ENCODE peak calls at places on chromosomes 4 and X, in eight cellular contexts. K, A, E, V, L, P, C and S are unnamed samples.

GRCh38 chr4:17280266-17280665 is 231.6 kb downstream of the QDPR start:
- DNase-seq in K (peak), A (no peak), E (no peak), V (no peak), L (no peak), P (no peak), C (no peak), S (no peak)

GRCh38 chrX:134821370-134821769 is 163.1 kb upstream of the PLAC1 start:
- DNase-seq in K (peak), A (peak), E (no peak), V (no peak), L (peak), P (no peak), C (no peak), S (no peak)

GRCh38 chr4:108473163-108473720 is 147.1 kb upstream of the RPL34 start:
- DNase-seq in K (no peak), A (no peak), E (no peak), V (no peak), L (peak), P (no peak), C (no peak), S (no peak)

GRCh38 chrX:21946925-21947641 is 6.6 kb downstream of the SMS start:
- DNase-seq in K (peak), A (no peak), E (peak), V (peak), L (no peak), P (no peak), C (no peak), S (no peak)

GRCh38 chr4:76801621-76802545 is 96.1 kb downstream of the SOWAHB start:
- DNase-seq in K (peak), A (no peak), E (no peak), V (peak), L (peak), P (no peak), C (no peak), S (peak)

GRCh38 chrX:103376979-103377324 is 614 bp downstream of the BEX3 start:
- DNase-seq in K (peak), A (no peak), E (no peak), V (peak), L (peak), P (no peak), C (no peak), S (peak)

GRCh38 chrX:5857232-5857631 is 371.4 kb downstream of the NLGN4X start:
- DNase-seq in K (no peak), A (no peak), E (no peak), V (no peak), L (no peak), P (no peak), C (no peak), S (no peak)

GRCh38 chr4:77418333-77418732 is 187.3 kb upstream of the CXCL13 start:
- DNase-seq in K (peak), A (no peak), E (no peak), V (no peak), L (no peak), P (no peak), C (no peak), S (peak)

GRCh38 chrX:111376897-111377601 is 34.9 kb downstream of the DCX start:
- DNase-seq in K (peak), A (no peak), E (no peak), V (peak), L (no peak), P (no peak), C (no peak), S (peak)

GRCh38 chrX:102846544-102847236 is 90.4 kb upstream of the RAB40AL start:
- DNase-seq in K (no peak), A (no peak), E (no peak), V (no peak), L (peak), P (no peak), C (no peak), S (no peak)

GRCh38 chr4:5218376-5219069 is 167.2 kb downstream of the STK32B start:
- DNase-seq in K (peak), A (no peak), E (no peak), V (no peak), L (no peak), P (no peak), C (no peak), S (no peak)

GRCh38 chrX:111445485-111445884 is 33.5 kb upstream of the DCX start:
- DNase-seq in K (peak), A (peak), E (no peak), V (peak), L (peak), P (no peak), C (no peak), S (peak)

GRCh38 chrX:19883878-19884277 is 3.5 kb downstream of the SH3KBP1 start:
- DNase-seq in K (no peak), A (peak), E (peak), V (no peak), L (no peak), P (no peak), C (no peak), S (no peak)

GRCh38 chr4:52966781-52967180 is 104.7 kb downstream of the RASL11B start:
- DNase-seq in K (no peak), A (no peak), E (no peak), V (no peak), L (no peak), P (no peak), C (no peak), S (no peak)

GRCh38 chr4:38920186-38920585 is 52.6 kb downstream of the FAM114A1 start:
- DNase-seq in K (no peak), A (no peak), E (no peak), V (no peak), L (no peak), P (no peak), C (no peak), S (no peak)

GRCh38 chrX:119583431-119584059 is 9.2 kb downstream of the UBE2A start:
- DNase-seq in K (no peak), A (peak), E (no peak), V (no peak), L (no peak), P (no peak), C (no peak), S (no peak)

GRCh38 chr4:164139291-164139690 is 614.6 kb upstream of the SMIM31 start:
- DNase-seq in K (no peak), A (no peak), E (no peak), V (no peak), L (no peak), P (no peak), C (no peak), S (no peak)

GRCh38 chr4:148259841-148260240 is 182.4 kb downstream of the NR3C2 start:
- DNase-seq in K (no peak), A (no peak), E (no peak), V (no peak), L (no peak), P (no peak), C (no peak), S (no peak)

GRCh38 chr4:85028910-85029309 is 62.4 kb upstream of the WDFY3 start:
- DNase-seq in K (no peak), A (no peak), E (no peak), V (no peak), L (peak), P (no peak), C (no peak), S (peak)

GRCh38 chrX:68719904-68720614 is 72.6 kb downstream of the STARD8 start:
- DNase-seq in K (peak), A (peak), E (no peak), V (peak), L (peak), P (no peak), C (no peak), S (no peak)

GRCh38 chrX:80354966-80355465 is 65.2 kb upstream of the TENT5D start:
- DNase-seq in K (no peak), A (no peak), E (no peak), V (no peak), L (no peak), P (no peak), C (no peak), S (no peak)

GRCh38 chr4:107299646-107300045 is 263.5 kb upstream of the DKK2 start:
- DNase-seq in K (no peak), A (no peak), E (no peak), V (no peak), L (no peak), P (no peak), C (no peak), S (no peak)

GRCh38 chr4:185794637-185795036 is 17.4 kb downstream of the SORBS2 start:
- DNase-seq in K (no peak), A (no peak), E (no peak), V (no peak), L (no peak), P (no peak), C (no peak), S (no peak)

GRCh38 chr4:102760645-102761477 is at the start of gene MANBA:
- DNase-seq in K (peak), A (peak), E (peak), V (peak), L (peak), P (no peak), C (peak), S (peak)

GRCh38 chr4:159048166-159048886 is 54.6 kb upstream of the RAPGEF2 start:
- DNase-seq in K (peak), A (no peak), E (peak), V (peak), L (peak), P (no peak), C (no peak), S (peak)

GRCh38 chrX:15838017-15838416 is 16.6 kb downstream of the AP1S2 start:
- DNase-seq in K (peak), A (no peak), E (no peak), V (peak), L (no peak), P (no peak), C (no peak), S (no peak)

GRCh38 chr4:48780867-48781219 is 764 bp upstream of the FRYL start:
- DNase-seq in K (no peak), A (peak), E (peak), V (no peak), L (peak), P (no peak), C (no peak), S (peak)

GRCh38 chrX:23228950-23229448 is 105.7 kb upstream of the PTCHD1 start:
- DNase-seq in K (peak), A (no peak), E (no peak), V (no peak), L (no peak), P (no peak), C (no peak), S (no peak)

GRCh38 chrX:141989802-141990201 is 86.1 kb downstream of the MAGEC1 start:
- DNase-seq in K (no peak), A (no peak), E (peak), V (no peak), L (peak), P (no peak), C (no peak), S (no peak)

GRCh38 chr4:26302390-26302897 is 18.4 kb upstream of the RBPJ start:
- DNase-seq in K (no peak), A (no peak), E (no peak), V (no peak), L (no peak), P (no peak), C (no peak), S (no peak)

GRCh38 chrX:15816886-15817285 is 26.6 kb downstream of the ZRSR2 start:
- DNase-seq in K (peak), A (peak), E (no peak), V (no peak), L (peak), P (no peak), C (no peak), S (no peak)

DNA sequence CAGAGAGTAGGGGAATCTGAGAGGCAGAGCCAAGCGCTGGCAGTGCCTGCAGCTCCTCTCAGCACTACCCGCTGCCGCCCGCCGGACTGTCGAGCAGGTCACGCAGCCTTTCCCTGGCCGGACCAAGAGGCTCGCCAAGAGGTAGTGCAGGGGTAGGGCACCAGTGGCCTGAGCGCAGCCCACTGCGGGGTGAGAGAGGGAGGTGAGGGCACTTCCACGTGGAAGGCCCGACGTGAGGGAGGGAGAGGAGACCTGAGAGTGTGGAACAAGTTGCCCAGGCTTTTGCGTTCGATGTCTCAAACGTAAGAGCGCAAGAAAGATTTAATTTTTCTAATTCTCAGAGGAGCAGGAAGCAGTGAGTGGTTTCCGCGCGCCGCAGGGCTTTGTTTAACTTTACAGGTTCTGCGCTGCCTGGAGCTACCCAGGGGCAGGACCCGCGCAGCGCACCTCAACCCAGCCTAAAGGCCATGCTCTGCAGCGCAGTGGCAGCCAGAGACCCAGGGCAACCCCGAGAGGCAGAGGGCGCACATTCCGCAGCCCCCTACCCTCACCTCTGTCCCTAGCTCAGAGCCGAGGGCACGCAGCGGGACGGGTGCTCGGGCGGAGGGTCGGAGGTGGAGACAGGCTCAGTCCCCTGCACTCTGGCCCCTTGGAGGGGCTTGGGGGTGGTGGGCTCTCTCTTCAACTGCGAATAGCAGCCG is 14.9 kb downstream of the ARHGAP36 start:
- DNase-seq in K (peak), A (no peak), E (no peak), V (peak), L (no peak), P (no peak), C (no peak), S (no peak)
- TF ChIP-seq EZH2 in K (peak), A (no peak), E (no peak), V (peak), L (no peak), P (no peak), C (peak), S (no peak)

GRCh38 chr4:8593268-8594096 is 917 bp downstream of the CPZ start:
- DNase-seq in K (peak), A (no peak), E (no peak), V (peak), L (no peak), P (no peak), C (no peak), S (no peak)
- TF ChIP-seq EZH2 in K (no peak), A (no peak), E (no peak), V (no peak), L (peak), P (peak), C (no peak), S (no peak)

DNA sequence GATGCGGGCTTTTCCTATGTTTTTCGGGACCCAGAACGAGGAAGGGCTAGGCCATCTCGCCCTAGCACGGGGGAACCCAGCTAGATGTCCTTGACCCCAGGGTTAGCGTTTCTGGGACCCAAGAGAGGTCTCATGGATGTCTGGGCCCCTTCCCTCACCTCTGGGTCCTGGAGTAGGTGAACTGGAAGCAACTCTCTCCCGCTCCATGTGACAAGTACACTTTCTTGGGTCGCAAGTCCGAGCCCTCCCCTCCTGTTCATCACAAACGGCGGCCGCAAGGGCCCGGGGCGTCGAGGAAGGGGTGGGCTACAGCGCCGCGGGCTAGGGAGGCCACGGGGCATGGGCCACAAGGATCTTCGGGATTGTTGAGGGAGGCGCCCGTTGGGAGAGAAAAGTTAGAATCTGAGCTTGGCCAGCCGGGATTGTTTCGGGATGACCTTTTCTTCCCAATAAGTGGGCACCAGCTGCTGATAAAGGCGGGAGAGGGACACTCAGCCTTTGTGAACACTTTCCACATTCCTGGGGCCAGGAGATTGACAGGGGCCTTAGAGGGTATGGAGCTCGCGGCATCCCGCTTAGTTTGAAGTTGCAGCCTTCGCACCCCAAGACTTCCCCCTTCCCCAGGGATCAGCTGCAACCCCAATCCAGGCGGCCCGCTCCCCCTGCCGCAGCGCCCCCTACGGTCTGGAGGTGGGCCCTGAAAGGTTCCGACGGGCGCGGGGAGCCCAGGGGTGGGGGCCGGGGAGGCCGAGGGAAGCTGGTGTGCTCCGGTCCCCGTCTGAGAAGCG is 137.0 kb upstream of the ZIC3 start:
- DNase-seq in K (peak), A (no peak), E (no peak), V (peak), L (no peak), P (no peak), C (no peak), S (no peak)
- TF ChIP-seq EZH2 in K (no peak), A (no peak), E (no peak), V (no peak), L (no peak), P (peak), C (no peak), S (peak)

GRCh38 chr4:3369781-3370660 is 71.7 kb upstream of the HGFAC start:
- DNase-seq in K (peak), A (peak), E (no peak), V (peak), L (peak), P (no peak), C (no peak), S (peak)
- TF ChIP-seq EZH2 in K (no peak), A (no peak), E (no peak), V (no peak), L (no peak), P (no peak), C (no peak), S (no peak)

GRCh38 chr4:1403591-1404572 is 2.4 kb downstream of the NKX1-1 start:
- DNase-seq in K (peak), A (no peak), E (no peak), V (no peak), L (no peak), P (no peak), C (no peak), S (peak)
- TF ChIP-seq EZH2 in K (peak), A (no peak), E (no peak), V (peak), L (peak), P (peak), C (no peak), S (peak)